ENCODE peak calls at places on chromosome 1, in nine cellular contexts. One of them, this sample, is unnamed.

GRCh38 chr1:113307771-113308451 is 82.4 kb upstream of the MAGI3 start:
- DNase-seq in left ventricle myocardium superior: no peak
- DNase-seq in PC-3: peak
- DNase-seq in NCI-H1694 treated with DMSO at 0.1 percent for 48 hours: no peak
- DNase-seq in skeletal muscle cell: peak
- DNase-seq in stimulated activated CD8-positive, alpha-beta memory T cell treated with anti-CD3 and anti-CD28 coated beads, Interleukin-15, amount 100 ng/mL, for 24 hours: no peak
- DNase-seq in CD4-positive, alpha-beta T cell: no peak
- DNase-seq in GM10248: no peak
- DNase-seq in ascending aorta: no peak
- DNase-seq in this sample: no peak

GRCh38 chr1:199029401-199029800 is 390.6 kb downstream of the PTPRC start:
- DNase-seq in CD4-positive, alpha-beta T cell: no peak
- DNase-seq in NCI-H1694 treated with DMSO at 0.1 percent for 48 hours: no peak
- DNase-seq in skeletal muscle cell: peak
- DNase-seq in left ventricle myocardium superior: no peak
- DNase-seq in GM10248: no peak
- DNase-seq in stimulated activated CD8-positive, alpha-beta memory T cell treated with anti-CD3 and anti-CD28 coated beads, Interleukin-15, amount 100 ng/mL, for 24 hours: no peak
- DNase-seq in ascending aorta: no peak
- DNase-seq in PC-3: peak
- DNase-seq in this sample: no peak

GRCh38 chr1:153513023-153513422 is 22.8 kb downstream of the S100A6 start:
- DNase-seq in PC-3: no peak
- DNase-seq in GM10248: no peak
- DNase-seq in ascending aorta: peak
- DNase-seq in skeletal muscle cell: no peak
- DNase-seq in left ventricle myocardium superior: no peak
- DNase-seq in NCI-H1694 treated with DMSO at 0.1 percent for 48 hours: peak
- DNase-seq in stimulated activated CD8-positive, alpha-beta memory T cell treated with anti-CD3 and anti-CD28 coated beads, Interleukin-15, amount 100 ng/mL, for 24 hours: no peak
- DNase-seq in CD4-positive, alpha-beta T cell: no peak
- DNase-seq in this sample: no peak

GRCh38 chr1:7941437-7941793 is 776 bp upstream of the TNFRSF9 start:
- DNase-seq in GM10248: no peak
- DNase-seq in skeletal muscle cell: no peak
- DNase-seq in CD4-positive, alpha-beta T cell: no peak
- DNase-seq in left ventricle myocardium superior: no peak
- DNase-seq in ascending aorta: no peak
- DNase-seq in stimulated activated CD8-positive, alpha-beta memory T cell treated with anti-CD3 and anti-CD28 coated beads, Interleukin-15, amount 100 ng/mL, for 24 hours: no peak
- DNase-seq in NCI-H1694 treated with DMSO at 0.1 percent for 48 hours: no peak
- DNase-seq in PC-3: no peak
- DNase-seq in this sample: no peak

GRCh38 chr1:1554926-1555915 is 14.8 kb upstream of the TMEM240 start:
- DNase-seq in GM10248: no peak
- DNase-seq in PC-3: peak
- DNase-seq in CD4-positive, alpha-beta T cell: no peak
- DNase-seq in left ventricle myocardium superior: no peak
- DNase-seq in stimulated activated CD8-positive, alpha-beta memory T cell treated with anti-CD3 and anti-CD28 coated beads, Interleukin-15, amount 100 ng/mL, for 24 hours: no peak
- DNase-seq in ascending aorta: no peak
- DNase-seq in skeletal muscle cell: peak
- DNase-seq in NCI-H1694 treated with DMSO at 0.1 percent for 48 hours: no peak
- DNase-seq in this sample: no peak

GRCh38 chr1:154863702-154864174 is 6.3 kb downstream of the KCNN3 start:
- DNase-seq in ascending aorta: no peak
- DNase-seq in stimulated activated CD8-positive, alpha-beta memory T cell treated with anti-CD3 and anti-CD28 coated beads, Interleukin-15, amount 100 ng/mL, for 24 hours: no peak
- DNase-seq in skeletal muscle cell: no peak
- DNase-seq in NCI-H1694 treated with DMSO at 0.1 percent for 48 hours: peak
- DNase-seq in CD4-positive, alpha-beta T cell: no peak
- DNase-seq in PC-3: peak
- DNase-seq in GM10248: peak
- DNase-seq in left ventricle myocardium superior: peak
- DNase-seq in this sample: no peak

GRCh38 chr1:246005067-246005466 is 502.0 kb downstream of the SMYD3 start:
- DNase-seq in stimulated activated CD8-positive, alpha-beta memory T cell treated with anti-CD3 and anti-CD28 coated beads, Interleukin-15, amount 100 ng/mL, for 24 hours: no peak
- DNase-seq in CD4-positive, alpha-beta T cell: no peak
- DNase-seq in skeletal muscle cell: peak
- DNase-seq in PC-3: peak
- DNase-seq in ascending aorta: no peak
- DNase-seq in GM10248: no peak
- DNase-seq in left ventricle myocardium superior: no peak
- DNase-seq in NCI-H1694 treated with DMSO at 0.1 percent for 48 hours: peak
- DNase-seq in this sample: no peak

GRCh38 chr1:227043755-227044154 is 103.7 kb downstream of the COQ8A start:
- DNase-seq in GM10248: no peak
- DNase-seq in left ventricle myocardium superior: no peak
- DNase-seq in skeletal muscle cell: peak
- DNase-seq in ascending aorta: no peak
- DNase-seq in NCI-H1694 treated with DMSO at 0.1 percent for 48 hours: no peak
- DNase-seq in stimulated activated CD8-positive, alpha-beta memory T cell treated with anti-CD3 and anti-CD28 coated beads, Interleukin-15, amount 100 ng/mL, for 24 hours: no peak
- DNase-seq in CD4-positive, alpha-beta T cell: no peak
- DNase-seq in PC-3: peak
- DNase-seq in this sample: no peak

GRCh38 chr1:70071597-70071996 is 133.8 kb downstream of the LRRC40 start:
- DNase-seq in stimulated activated CD8-positive, alpha-beta memory T cell treated with anti-CD3 and anti-CD28 coated beads, Interleukin-15, amount 100 ng/mL, for 24 hours: no peak
- DNase-seq in ascending aorta: no peak
- DNase-seq in left ventricle myocardium superior: no peak
- DNase-seq in NCI-H1694 treated with DMSO at 0.1 percent for 48 hours: no peak
- DNase-seq in GM10248: no peak
- DNase-seq in skeletal muscle cell: peak
- DNase-seq in PC-3: no peak
- DNase-seq in CD4-positive, alpha-beta T cell: no peak
- DNase-seq in this sample: no peak

This sample was measured in omental fat pad.